ENCODE peak calls at places on chromosomes 2 and 18, in six cellular contexts. One of them, this sample, is unnamed.

GRCh38 chr18:11095674-11096293 is 53.6 kb downstream of the PIEZO2 start:
- ATAC-seq in upper lobe of left lung: no peak
- ATAC-seq in HepG2: no peak
- ATAC-seq in GM12878: peak; percentile 9
- ATAC-seq in K562: no peak
- ATAC-seq in A549: no peak
- ATAC-seq in this sample: no peak

GRCh38 chr18:9933865-9934264 is 20.0 kb downstream of the VAPA start:
- ATAC-seq in upper lobe of left lung: no peak
- ATAC-seq in HepG2: no peak
- ATAC-seq in GM12878: no peak
- ATAC-seq in K562: no peak
- ATAC-seq in A549: no peak
- ATAC-seq in this sample: no peak

GRCh38 chr18:61531182-61531581 is 198.0 kb downstream of the CDH20 start:
- ATAC-seq in upper lobe of left lung: no peak
- ATAC-seq in HepG2: no peak
- ATAC-seq in GM12878: no peak
- ATAC-seq in K562: no peak
- ATAC-seq in A549: no peak
- ATAC-seq in this sample: no peak

GRCh38 chr2:69213832-69214231 is 173.2 kb downstream of the GFPT1 start:
- ATAC-seq in upper lobe of left lung: peak; percentile 48
- ATAC-seq in HepG2: no peak
- ATAC-seq in GM12878: no peak
- ATAC-seq in K562: no peak
- ATAC-seq in A549: no peak
- ATAC-seq in this sample: no peak

GRCh38 chr2:96089356-96090180 is 26.8 kb downstream of the ADRA2B start:
- ATAC-seq in upper lobe of left lung: no peak
- ATAC-seq in HepG2: peak; percentile 84
- ATAC-seq in GM12878: no peak
- ATAC-seq in K562: peak; percentile 69
- ATAC-seq in A549: no peak
- ATAC-seq in this sample: no peak

GRCh38 chr2:6506311-6507258 is 359.1 kb downstream of the CMPK2 start:
- ATAC-seq in upper lobe of left lung: peak; percentile 14
- ATAC-seq in HepG2: no peak
- ATAC-seq in GM12878: no peak
- ATAC-seq in K562: no peak
- ATAC-seq in A549: no peak
- ATAC-seq in this sample: no peak

GRCh38 chr2:202019689-202020450 is 13.8 kb upstream of the FZD7 start:
- ATAC-seq in upper lobe of left lung: no peak
- ATAC-seq in HepG2: no peak
- ATAC-seq in GM12878: no peak
- ATAC-seq in K562: no peak
- ATAC-seq in A549: no peak
- ATAC-seq in this sample: no peak

GRCh38 chr2:68169308-68169707 is 11.6 kb downstream of the PNO1 start:
- ATAC-seq in upper lobe of left lung: no peak
- ATAC-seq in HepG2: peak; percentile 65
- ATAC-seq in GM12878: peak; percentile 68
- ATAC-seq in K562: peak; percentile 40
- ATAC-seq in A549: peak; percentile 53
- ATAC-seq in this sample: no peak

GRCh38 chr2:132374551-132374950 is 42.1 kb upstream of the GPR39 start:
- ATAC-seq in upper lobe of left lung: peak; percentile 94
- ATAC-seq in HepG2: no peak
- ATAC-seq in GM12878: no peak
- ATAC-seq in K562: no peak
- ATAC-seq in A549: no peak
- ATAC-seq in this sample: peak; percentile 94

GRCh38 chr2:177285892-177286715 is 21.6 kb upstream of the NFE2L2 start:
- ATAC-seq in upper lobe of left lung: no peak
- ATAC-seq in HepG2: no peak
- ATAC-seq in GM12878: no peak
- ATAC-seq in K562: peak; percentile 4
- ATAC-seq in A549: no peak
- ATAC-seq in this sample: no peak

GRCh38 chr2:28896906-28897305 is 2.4 kb downstream of the WDR43 start:
- ATAC-seq in upper lobe of left lung: no peak
- ATAC-seq in HepG2: no peak
- ATAC-seq in GM12878: no peak
- ATAC-seq in K562: no peak
- ATAC-seq in A549: no peak
- ATAC-seq in this sample: no peak

GRCh38 chr2:31256611-31257382 is 22.8 kb downstream of the EHD3 start:
- ATAC-seq in upper lobe of left lung: no peak
- ATAC-seq in HepG2: peak; percentile 53
- ATAC-seq in GM12878: peak; percentile 3
- ATAC-seq in K562: no peak
- ATAC-seq in A549: peak; percentile 15
- ATAC-seq in this sample: no peak

GRCh38 chr2:27671235-27671634 is 7.5 kb downstream of the SLC4A1AP start:
- ATAC-seq in upper lobe of left lung: no peak
- ATAC-seq in HepG2: no peak
- ATAC-seq in GM12878: no peak
- ATAC-seq in K562: no peak
- ATAC-seq in A549: no peak
- ATAC-seq in this sample: no peak

GRCh38 chr2:221641181-221641871 is 69.2 kb upstream of the EPHA4 start:
- ATAC-seq in upper lobe of left lung: peak; percentile 49
- ATAC-seq in HepG2: no peak
- ATAC-seq in GM12878: no peak
- ATAC-seq in K562: no peak
- ATAC-seq in A549: no peak
- ATAC-seq in this sample: no peak

GRCh38 chr2:171745141-171745540 is 57.9 kb downstream of the DYNC1I2 start:
- ATAC-seq in upper lobe of left lung: no peak
- ATAC-seq in HepG2: no peak
- ATAC-seq in GM12878: no peak
- ATAC-seq in K562: no peak
- ATAC-seq in A549: no peak
- ATAC-seq in this sample: no peak

GRCh38 chr2:27638709-27639108 is 9.9 kb downstream of the GPN1 start:
- ATAC-seq in upper lobe of left lung: no peak
- ATAC-seq in HepG2: no peak
- ATAC-seq in GM12878: no peak
- ATAC-seq in K562: no peak
- ATAC-seq in A549: no peak
- ATAC-seq in this sample: no peak

GRCh38 chr18:42780171-42780570 is 335.3 kb downstream of the RIT2 start:
- ATAC-seq in upper lobe of left lung: no peak
- ATAC-seq in HepG2: no peak
- ATAC-seq in GM12878: no peak
- ATAC-seq in K562: no peak
- ATAC-seq in A549: no peak
- ATAC-seq in this sample: no peak

GRCh38 chr18:6370886-6371635 is 43.6 kb downstream of the L3MBTL4 start:
- ATAC-seq in upper lobe of left lung: peak; percentile 35
- ATAC-seq in HepG2: peak; percentile 74
- ATAC-seq in GM12878: no peak
- ATAC-seq in K562: no peak
- ATAC-seq in A549: no peak
- ATAC-seq in this sample: no peak

GRCh38 chr2:24360963-24361330 is 611 bp upstream of the ITSN2 start:
- ATAC-seq in upper lobe of left lung: no peak
- ATAC-seq in HepG2: no peak
- ATAC-seq in GM12878: peak; percentile 3
- ATAC-seq in K562: no peak
- ATAC-seq in A549: peak; percentile 12
- ATAC-seq in this sample: no peak

GRCh38 chr2:24362253-24362652 is 1.9 kb upstream of the ITSN2 start:
- ATAC-seq in upper lobe of left lung: no peak
- ATAC-seq in HepG2: no peak
- ATAC-seq in GM12878: no peak
- ATAC-seq in K562: no peak
- ATAC-seq in A549: no peak
- ATAC-seq in this sample: no peak

GRCh38 chr2:24363306-24363705 is 3.0 kb upstream of the ITSN2 start:
- ATAC-seq in upper lobe of left lung: no peak
- ATAC-seq in HepG2: no peak
- ATAC-seq in GM12878: no peak
- ATAC-seq in K562: no peak
- ATAC-seq in A549: no peak
- ATAC-seq in this sample: no peak

GRCh38 chr2:24365826-24366225 is 5.5 kb upstream of the ITSN2 start:
- ATAC-seq in upper lobe of left lung: no peak
- ATAC-seq in HepG2: no peak
- ATAC-seq in GM12878: no peak
- ATAC-seq in K562: no peak
- ATAC-seq in A549: no peak
- ATAC-seq in this sample: no peak

DNA sequence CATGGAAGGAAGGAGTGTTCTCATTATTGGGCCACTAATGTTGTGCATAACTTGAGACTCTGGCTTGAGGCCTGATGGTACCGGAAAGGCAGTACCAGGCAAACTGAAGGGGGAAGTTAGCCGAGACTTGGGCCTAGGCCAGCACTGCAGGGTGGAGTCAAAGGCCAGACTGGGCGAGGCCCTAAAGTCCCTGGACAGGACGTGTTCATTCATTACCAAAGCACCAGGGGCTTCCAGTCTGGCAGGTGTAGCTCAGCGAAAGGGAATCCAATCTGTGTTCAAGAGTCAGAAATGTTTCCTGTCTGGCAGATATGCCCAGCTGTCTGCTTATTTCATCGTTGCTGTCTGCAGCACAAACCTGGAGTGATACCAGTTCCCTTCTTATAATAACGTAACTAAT is 4.7 kb upstream of the ITSN2 start:
- ATAC-seq in upper lobe of left lung: peak; percentile 91
- ATAC-seq in HepG2: peak; percentile 3
- ATAC-seq in GM12878: peak; percentile 40
- ATAC-seq in K562: peak; percentile 62
- ATAC-seq in A549: no peak
- ATAC-seq in this sample: peak; percentile 74
- TF ChIP-seq EP300 in upper lobe of left lung: no peak
- TF ChIP-seq EP300 in HepG2: no peak
- TF ChIP-seq EP300 in GM12878: no peak
- TF ChIP-seq EP300 in K562: no peak
- TF ChIP-seq EP300 in A549: no peak
- TF ChIP-seq EP300 in this sample: no peak

DNA sequence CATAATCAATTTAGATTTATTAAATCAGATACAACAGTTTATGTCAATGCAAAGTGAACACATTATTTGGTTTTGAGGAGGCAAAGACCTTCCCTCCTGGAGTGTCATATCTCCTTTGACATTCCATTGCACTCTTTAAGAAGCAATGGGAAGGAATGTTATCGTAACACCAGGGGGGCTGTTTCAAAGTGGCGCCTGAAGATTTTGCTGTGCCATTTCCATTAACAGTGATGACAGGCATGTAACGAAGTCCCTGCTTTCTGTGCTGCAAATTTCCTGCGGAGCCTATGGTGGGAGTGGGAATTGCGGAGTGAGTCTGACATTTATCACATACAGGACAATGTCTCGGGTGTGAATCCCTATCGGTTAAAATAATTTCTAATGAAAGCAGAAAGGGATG is 499.6 kb upstream of the RAB6C start:
- ATAC-seq in upper lobe of left lung: no peak
- ATAC-seq in HepG2: no peak
- ATAC-seq in GM12878: no peak
- ATAC-seq in K562: no peak
- ATAC-seq in A549: no peak
- ATAC-seq in this sample: no peak
- TF ChIP-seq EP300 in upper lobe of left lung: no peak
- TF ChIP-seq EP300 in HepG2: no peak
- TF ChIP-seq EP300 in GM12878: no peak
- TF ChIP-seq EP300 in K562: no peak
- TF ChIP-seq EP300 in A549: no peak
- TF ChIP-seq EP300 in this sample: no peak

DNA sequence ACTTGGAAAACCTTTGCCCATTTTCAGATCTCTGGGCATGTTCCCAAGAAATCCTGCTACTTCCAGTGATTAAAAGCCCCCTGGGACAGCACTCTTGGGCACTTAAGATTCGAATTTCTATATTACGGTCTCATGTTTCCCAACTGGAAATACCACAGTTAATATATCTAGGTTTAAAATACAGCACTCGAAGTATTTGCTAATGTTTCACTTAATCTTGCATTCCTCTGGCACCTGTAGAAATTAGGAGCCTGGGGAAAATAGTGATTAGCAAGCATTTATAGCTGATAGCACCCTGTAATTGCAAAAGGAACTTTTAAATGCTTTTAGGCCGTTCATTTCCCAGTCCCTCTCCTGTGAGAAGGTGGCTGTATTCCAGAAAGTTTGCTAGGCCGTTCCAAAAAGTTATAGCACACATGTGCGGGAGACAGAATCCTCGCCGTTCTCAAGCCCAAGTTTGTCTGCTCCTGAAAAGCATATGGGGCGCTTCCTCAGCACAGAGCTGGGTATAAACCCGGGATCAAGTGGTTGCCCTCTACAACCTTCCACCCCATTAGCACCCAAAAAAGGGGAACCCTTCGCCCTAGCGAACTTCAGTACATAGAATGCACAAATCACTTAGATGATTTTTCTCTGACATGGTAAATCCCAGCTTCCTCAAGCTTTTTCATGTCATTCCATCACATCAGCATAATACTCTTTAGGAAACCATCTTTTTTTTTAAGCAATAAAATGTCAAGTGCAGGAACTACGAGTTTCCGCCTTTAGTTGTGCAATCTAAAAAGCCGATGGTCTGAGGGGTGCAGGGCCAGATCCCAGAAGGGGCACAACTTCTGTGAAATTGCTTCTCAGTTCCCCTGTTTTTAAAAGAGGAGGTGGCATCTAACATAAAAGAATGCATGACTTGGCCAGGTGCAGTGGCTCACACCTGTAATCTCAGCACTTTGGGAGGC is 60.6 kb downstream of the DIPK1C start:
- ATAC-seq in upper lobe of left lung: peak; percentile 57
- ATAC-seq in HepG2: no peak
- ATAC-seq in GM12878: no peak
- ATAC-seq in K562: no peak
- ATAC-seq in A549: no peak
- ATAC-seq in this sample: peak; percentile 32
- TF ChIP-seq EP300 in upper lobe of left lung: no peak
- TF ChIP-seq EP300 in HepG2: no peak
- TF ChIP-seq EP300 in GM12878: no peak
- TF ChIP-seq EP300 in K562: no peak
- TF ChIP-seq EP300 in A549: no peak
- TF ChIP-seq EP300 in this sample: no peak

GRCh38 chr18:54949588-54949987 is 9.7 kb downstream of the CCDC68 start:
- ATAC-seq in upper lobe of left lung: no peak
- ATAC-seq in HepG2: no peak
- ATAC-seq in GM12878: no peak
- ATAC-seq in K562: no peak
- ATAC-seq in A549: peak; percentile 7
- ATAC-seq in this sample: no peak

GRCh38 chr18:54945726-54946125 is 13.5 kb downstream of the CCDC68 start:
- ATAC-seq in upper lobe of left lung: peak; percentile 20
- ATAC-seq in HepG2: peak; percentile 53
- ATAC-seq in GM12878: no peak
- ATAC-seq in K562: peak; percentile 57
- ATAC-seq in A549: no peak
- ATAC-seq in this sample: no peak

GRCh38 chr18:54948350-54948837 is 10.9 kb downstream of the CCDC68 start:
- ATAC-seq in upper lobe of left lung: peak; percentile 9
- ATAC-seq in HepG2: peak; percentile 90
- ATAC-seq in GM12878: no peak
- ATAC-seq in K562: no peak
- ATAC-seq in A549: peak; percentile 55
- ATAC-seq in this sample: no peak

GRCh38 chr18:54947115-54947514 is 12.1 kb downstream of the CCDC68 start:
- ATAC-seq in upper lobe of left lung: no peak
- ATAC-seq in HepG2: no peak
- ATAC-seq in GM12878: no peak
- ATAC-seq in K562: no peak
- ATAC-seq in A549: no peak
- ATAC-seq in this sample: no peak

GRCh38 chr18:54946149-54946581 is 13.1 kb downstream of the CCDC68 start:
- ATAC-seq in upper lobe of left lung: peak; percentile 60
- ATAC-seq in HepG2: peak; percentile 83
- ATAC-seq in GM12878: peak; percentile 90
- ATAC-seq in K562: peak; percentile 91
- ATAC-seq in A549: peak; percentile 43
- ATAC-seq in this sample: no peak
- TF ChIP-seq EP300 in upper lobe of left lung: no peak
- TF ChIP-seq EP300 in HepG2: peak; percentile 74
- TF ChIP-seq EP300 in GM12878: no peak
- TF ChIP-seq EP300 in K562: peak; percentile 82
- TF ChIP-seq EP300 in A549: no peak
- TF ChIP-seq EP300 in this sample: no peak

This sample was measured in gastroesophageal sphincter.